ENCODE peak calls at places on chromosome 4, in nine cellular contexts. One of them, this sample, is unnamed.

GRCh38 chr4:107631568-107631967 is 88.5 kb downstream of the PAPSS1 start:
- DNase-seq in body of pancreas: peak
- DNase-seq in GM12891: no peak
- DNase-seq in tibial nerve: no peak
- DNase-seq in spleen: no peak
- DNase-seq in adrenal gland: no peak
- DNase-seq in IMR-90: no peak
- DNase-seq in uterus: no peak
- DNase-seq in HepG2: no peak
- DNase-seq in this sample: no peak

GRCh38 chr4:124433500-124433899 is 279.0 kb downstream of the ANKRD50 start:
- DNase-seq in body of pancreas: no peak
- DNase-seq in GM12891: no peak
- DNase-seq in tibial nerve: no peak
- DNase-seq in spleen: no peak
- DNase-seq in adrenal gland: no peak
- DNase-seq in IMR-90: no peak
- DNase-seq in uterus: no peak
- DNase-seq in HepG2: no peak
- DNase-seq in this sample: no peak

GRCh38 chr4:158496030-158496741 is 25.5 kb upstream of the RXFP1 start:
- DNase-seq in body of pancreas: peak
- DNase-seq in GM12891: no peak
- DNase-seq in tibial nerve: no peak
- DNase-seq in spleen: no peak
- DNase-seq in adrenal gland: peak
- DNase-seq in IMR-90: no peak
- DNase-seq in uterus: no peak
- DNase-seq in HepG2: peak
- DNase-seq in this sample: peak

GRCh38 chr4:130432289-130432688 is 1336.3 kb downstream of the C4orf33 start:
- DNase-seq in body of pancreas: no peak
- DNase-seq in GM12891: no peak
- DNase-seq in tibial nerve: no peak
- DNase-seq in spleen: no peak
- DNase-seq in adrenal gland: no peak
- DNase-seq in IMR-90: no peak
- DNase-seq in uterus: no peak
- DNase-seq in HepG2: no peak
- DNase-seq in this sample: no peak

GRCh38 chr4:87227704-87228560 is 7.5 kb upstream of the KLHL8 start:
- DNase-seq in body of pancreas: no peak
- DNase-seq in GM12891: no peak
- DNase-seq in tibial nerve: no peak
- DNase-seq in spleen: no peak
- DNase-seq in adrenal gland: no peak
- DNase-seq in IMR-90: no peak
- DNase-seq in uterus: no peak
- DNase-seq in HepG2: no peak
- DNase-seq in this sample: no peak

GRCh38 chr4:74365761-74366160 is 816 bp downstream of the EREG start:
- DNase-seq in body of pancreas: peak
- DNase-seq in GM12891: no peak
- DNase-seq in tibial nerve: no peak
- DNase-seq in spleen: peak
- DNase-seq in adrenal gland: no peak
- DNase-seq in IMR-90: no peak
- DNase-seq in uterus: no peak
- DNase-seq in HepG2: no peak
- DNase-seq in this sample: no peak

GRCh38 chr4:38757945-38758344 is 24.8 kb downstream of the TLR10 start:
- DNase-seq in body of pancreas: peak
- DNase-seq in GM12891: no peak
- DNase-seq in tibial nerve: no peak
- DNase-seq in spleen: no peak
- DNase-seq in adrenal gland: no peak
- DNase-seq in IMR-90: no peak
- DNase-seq in uterus: no peak
- DNase-seq in HepG2: no peak
- DNase-seq in this sample: peak

GRCh38 chr4:10104211-10104990 is 12.2 kb downstream of the WDR1 start:
- DNase-seq in body of pancreas: no peak
- DNase-seq in GM12891: no peak
- DNase-seq in tibial nerve: no peak
- DNase-seq in spleen: no peak
- DNase-seq in adrenal gland: no peak
- DNase-seq in IMR-90: no peak
- DNase-seq in uterus: no peak
- DNase-seq in HepG2: no peak
- DNase-seq in this sample: no peak

GRCh38 chr4:10806993-10807645 is 122.6 kb upstream of the CLNK start:
- DNase-seq in body of pancreas: no peak
- DNase-seq in GM12891: no peak
- DNase-seq in tibial nerve: no peak
- DNase-seq in spleen: no peak
- DNase-seq in adrenal gland: no peak
- DNase-seq in IMR-90: no peak
- DNase-seq in uterus: no peak
- DNase-seq in HepG2: no peak
- DNase-seq in this sample: no peak

GRCh38 chr4:81607947-81608346 is 136.2 kb upstream of the RASGEF1B start:
- DNase-seq in body of pancreas: peak
- DNase-seq in GM12891: no peak
- DNase-seq in tibial nerve: no peak
- DNase-seq in spleen: no peak
- DNase-seq in adrenal gland: no peak
- DNase-seq in IMR-90: no peak
- DNase-seq in uterus: no peak
- DNase-seq in HepG2: no peak
- DNase-seq in this sample: no peak

GRCh38 chr4:106868381-106869035 is 167.6 kb downstream of the DKK2 start:
- DNase-seq in body of pancreas: no peak
- DNase-seq in GM12891: no peak
- DNase-seq in tibial nerve: no peak
- DNase-seq in spleen: no peak
- DNase-seq in adrenal gland: no peak
- DNase-seq in IMR-90: no peak
- DNase-seq in uterus: no peak
- DNase-seq in HepG2: no peak
- DNase-seq in this sample: no peak

GRCh38 chr4:186808635-186809018 is 85.0 kb upstream of the FAT1 start:
- DNase-seq in body of pancreas: no peak
- DNase-seq in GM12891: no peak
- DNase-seq in tibial nerve: no peak
- DNase-seq in spleen: no peak
- DNase-seq in adrenal gland: no peak
- DNase-seq in IMR-90: peak
- DNase-seq in uterus: peak
- DNase-seq in HepG2: no peak
- DNase-seq in this sample: no peak

DNA sequence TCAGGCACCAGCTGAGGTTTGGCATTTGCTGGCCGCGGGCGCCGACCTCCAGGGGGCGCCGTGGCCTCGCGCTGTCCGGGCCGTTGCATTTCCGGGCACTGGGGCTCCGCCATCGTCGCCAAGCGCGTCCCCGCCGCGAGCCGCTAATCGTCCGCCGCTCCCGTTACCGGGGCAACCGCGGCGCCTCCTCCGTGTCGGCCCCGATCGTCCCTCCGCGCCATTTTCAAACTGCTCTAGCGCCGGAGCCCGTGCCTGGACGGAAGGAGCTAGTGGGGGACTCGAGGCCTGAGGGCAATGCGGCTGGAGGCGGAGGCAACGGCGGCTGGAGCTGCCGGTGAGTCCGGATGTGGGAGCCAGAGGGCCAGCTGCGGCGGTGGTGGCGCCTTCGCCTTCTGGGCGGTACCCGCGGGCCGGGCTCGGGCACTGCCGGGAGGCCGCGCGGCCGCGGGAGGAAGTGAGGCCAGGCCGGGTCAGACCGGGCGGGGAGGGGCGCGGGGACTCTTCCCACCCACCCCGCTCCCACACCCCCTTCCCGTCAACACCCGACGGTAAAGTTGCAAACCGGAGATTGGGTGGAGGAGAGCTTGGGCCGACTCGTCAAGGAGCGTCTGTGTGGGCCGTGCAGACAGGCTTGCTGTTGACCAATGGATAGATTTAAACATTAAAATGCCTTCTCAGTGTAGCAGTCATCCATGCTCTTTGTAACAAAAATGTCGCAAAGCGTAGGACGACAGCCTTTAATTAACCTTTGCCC is at the start of gene CEP135:
- DNase-seq in body of pancreas: peak
- DNase-seq in GM12891: peak
- DNase-seq in tibial nerve: peak
- DNase-seq in spleen: peak
- DNase-seq in adrenal gland: peak
- DNase-seq in IMR-90: peak
- DNase-seq in uterus: peak
- DNase-seq in HepG2: peak
- DNase-seq in this sample: peak
- TF ChIP-seq POLR2A in body of pancreas: peak
- TF ChIP-seq POLR2A in GM12891: no peak
- TF ChIP-seq POLR2A in tibial nerve: no peak
- TF ChIP-seq POLR2A in spleen: no peak
- TF ChIP-seq POLR2A in adrenal gland: peak
- TF ChIP-seq POLR2A in IMR-90: peak
- TF ChIP-seq POLR2A in uterus: peak
- TF ChIP-seq POLR2A in HepG2: peak
- TF ChIP-seq POLR2A in this sample: peak

GRCh38 chr4:31015123-31015522 is 295.0 kb downstream of the PCDH7 start:
- DNase-seq in body of pancreas: no peak
- DNase-seq in GM12891: no peak
- DNase-seq in tibial nerve: no peak
- DNase-seq in spleen: no peak
- DNase-seq in adrenal gland: no peak
- DNase-seq in IMR-90: no peak
- DNase-seq in uterus: no peak
- DNase-seq in HepG2: no peak
- DNase-seq in this sample: no peak
- TF ChIP-seq POLR2A in body of pancreas: no peak
- TF ChIP-seq POLR2A in GM12891: no peak
- TF ChIP-seq POLR2A in tibial nerve: no peak
- TF ChIP-seq POLR2A in spleen: no peak
- TF ChIP-seq POLR2A in adrenal gland: no peak
- TF ChIP-seq POLR2A in IMR-90: no peak
- TF ChIP-seq POLR2A in uterus: no peak
- TF ChIP-seq POLR2A in HepG2: no peak
- TF ChIP-seq POLR2A in this sample: no peak

DNA sequence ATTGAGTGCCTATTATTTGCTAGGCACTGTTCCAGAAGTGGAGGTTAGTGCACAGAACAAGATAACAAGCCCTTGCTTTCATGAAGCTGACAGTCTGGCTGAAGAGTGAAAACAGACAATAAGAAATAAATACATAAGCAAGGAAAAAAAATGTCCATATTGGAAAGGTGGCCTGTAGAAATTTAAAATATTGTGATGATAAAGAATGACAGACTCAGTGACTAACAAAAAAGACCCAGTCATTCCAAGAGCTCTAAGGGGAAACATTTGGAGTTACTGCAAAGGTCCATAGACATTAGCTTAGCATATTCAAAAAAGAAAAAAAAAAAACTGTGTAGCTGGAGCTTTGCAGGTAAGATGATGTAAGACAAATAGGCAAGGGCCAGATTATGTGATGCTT is 1.0 kb upstream of the ANTXR2 start:
- DNase-seq in body of pancreas: no peak
- DNase-seq in GM12891: no peak
- DNase-seq in tibial nerve: no peak
- DNase-seq in spleen: no peak
- DNase-seq in adrenal gland: no peak
- DNase-seq in IMR-90: no peak
- DNase-seq in uterus: no peak
- DNase-seq in HepG2: no peak
- DNase-seq in this sample: no peak
- TF ChIP-seq POLR2A in body of pancreas: no peak
- TF ChIP-seq POLR2A in GM12891: no peak
- TF ChIP-seq POLR2A in tibial nerve: no peak
- TF ChIP-seq POLR2A in spleen: no peak
- TF ChIP-seq POLR2A in adrenal gland: no peak
- TF ChIP-seq POLR2A in IMR-90: no peak
- TF ChIP-seq POLR2A in uterus: no peak
- TF ChIP-seq POLR2A in HepG2: no peak
- TF ChIP-seq POLR2A in this sample: no peak

GRCh38 chr4:6369511-6369910 is 99.9 kb downstream of the WFS1 start:
- DNase-seq in body of pancreas: no peak
- DNase-seq in GM12891: no peak
- DNase-seq in tibial nerve: no peak
- DNase-seq in spleen: no peak
- DNase-seq in adrenal gland: no peak
- DNase-seq in IMR-90: no peak
- DNase-seq in uterus: no peak
- DNase-seq in HepG2: no peak
- DNase-seq in this sample: no peak

GRCh38 chr4:6369035-6369434 is 99.4 kb downstream of the WFS1 start:
- DNase-seq in body of pancreas: no peak
- DNase-seq in GM12891: no peak
- DNase-seq in tibial nerve: no peak
- DNase-seq in spleen: no peak
- DNase-seq in adrenal gland: no peak
- DNase-seq in IMR-90: no peak
- DNase-seq in uterus: no peak
- DNase-seq in HepG2: no peak
- DNase-seq in this sample: no peak

GRCh38 chr4:6368601-6369000 is 99.0 kb downstream of the WFS1 start:
- DNase-seq in body of pancreas: no peak
- DNase-seq in GM12891: no peak
- DNase-seq in tibial nerve: no peak
- DNase-seq in spleen: no peak
- DNase-seq in adrenal gland: no peak
- DNase-seq in IMR-90: no peak
- DNase-seq in uterus: no peak
- DNase-seq in HepG2: no peak
- DNase-seq in this sample: no peak

GRCh38 chr4:6367313-6367945 is 97.8 kb downstream of the WFS1 start:
- DNase-seq in body of pancreas: no peak
- DNase-seq in GM12891: no peak
- DNase-seq in tibial nerve: no peak
- DNase-seq in spleen: no peak
- DNase-seq in adrenal gland: no peak
- DNase-seq in IMR-90: no peak
- DNase-seq in uterus: no peak
- DNase-seq in HepG2: no peak
- DNase-seq in this sample: no peak

GRCh38 chr4:6368096-6368495 is 98.4 kb downstream of the WFS1 start:
- DNase-seq in body of pancreas: no peak
- DNase-seq in GM12891: no peak
- DNase-seq in tibial nerve: no peak
- DNase-seq in spleen: no peak
- DNase-seq in adrenal gland: no peak
- DNase-seq in IMR-90: no peak
- DNase-seq in uterus: no peak
- DNase-seq in HepG2: no peak
- DNase-seq in this sample: no peak
- TF ChIP-seq POLR2A in body of pancreas: no peak
- TF ChIP-seq POLR2A in GM12891: no peak
- TF ChIP-seq POLR2A in tibial nerve: no peak
- TF ChIP-seq POLR2A in spleen: no peak
- TF ChIP-seq POLR2A in adrenal gland: no peak
- TF ChIP-seq POLR2A in IMR-90: no peak
- TF ChIP-seq POLR2A in uterus: no peak
- TF ChIP-seq POLR2A in HepG2: no peak
- TF ChIP-seq POLR2A in this sample: no peak

GRCh38 chr4:173370477-173371291 is at the start of gene SAP30:
- DNase-seq in body of pancreas: peak
- DNase-seq in GM12891: peak
- DNase-seq in tibial nerve: peak
- DNase-seq in spleen: peak
- DNase-seq in adrenal gland: peak
- DNase-seq in IMR-90: peak
- DNase-seq in uterus: peak
- DNase-seq in HepG2: peak
- DNase-seq in this sample: peak
- TF ChIP-seq POLR2A in body of pancreas: peak
- TF ChIP-seq POLR2A in GM12891: peak
- TF ChIP-seq POLR2A in tibial nerve: peak
- TF ChIP-seq POLR2A in spleen: peak
- TF ChIP-seq POLR2A in adrenal gland: peak
- TF ChIP-seq POLR2A in IMR-90: peak
- TF ChIP-seq POLR2A in uterus: peak
- TF ChIP-seq POLR2A in HepG2: peak
- TF ChIP-seq POLR2A in this sample: peak

This sample was measured in erythroblast.